ENCODE peak calls at places on chromosomes 1 and 21, in ten cellular contexts. X, A, P, W, B, S, Y, H, E and D are unnamed samples.

GRCh38 chr1:151568626-151569088 is 28.5 kb downstream of the TUFT1 start:
- DNase-seq in X (no peak), A (no peak), P (no peak), W (no peak), B (no peak), S (no peak), Y (no peak), H (no peak), E (no peak), D (no peak)

GRCh38 chr1:23246274-23246673 is 29.0 kb upstream of the HTR1D start:
- DNase-seq in X (no peak), A (no peak), P (no peak), W (no peak), B (no peak), S (no peak), Y (no peak), H (no peak), E (no peak), D (no peak)

GRCh38 chr1:235100124-235100801 is 28.4 kb downstream of the TOMM20 start:
- DNase-seq in X (no peak), A (no peak), P (no peak), W (no peak), B (no peak), S (no peak), Y (no peak), H (no peak), E (no peak), D (no peak)

GRCh38 chr1:151846062-151846568 is 6.5 kb upstream of the C2CD4D start:
- DNase-seq in X (no peak), A (peak; percentile 52), P (peak; percentile 24), W (no peak), B (peak; percentile 41), S (no peak), Y (peak; percentile 45), H (peak; percentile 47), E (no peak), D (no peak)

GRCh38 chr1:213163278-213163711 is 112.3 kb downstream of the RPS6KC1 start:
- DNase-seq in X (no peak), A (peak; percentile 53), P (no peak), W (no peak), B (peak; percentile 34), S (no peak), Y (no peak), H (no peak), E (no peak), D (no peak)

GRCh38 chr1:76944942-76945341 is 77.7 kb downstream of the ST6GALNAC5 start:
- DNase-seq in X (no peak), A (no peak), P (no peak), W (no peak), B (peak; percentile 14), S (no peak), Y (no peak), H (no peak), E (no peak), D (no peak)

GRCh38 chr1:248786106-248786665 is 30.6 kb upstream of the LYPD8 start:
- DNase-seq in X (no peak), A (no peak), P (no peak), W (no peak), B (no peak), S (no peak), Y (no peak), H (peak; percentile 39), E (no peak), D (no peak)

GRCh38 chr1:175792126-175792525 is 48.7 kb upstream of the TNR start:
- DNase-seq in X (no peak), A (no peak), P (no peak), W (no peak), B (no peak), S (no peak), Y (no peak), H (no peak), E (no peak), D (no peak)

GRCh38 chr1:41884256-41885240 is 34.2 kb downstream of the HIVEP3 start:
- DNase-seq in X (no peak), A (no peak), P (no peak), W (no peak), B (no peak), S (no peak), Y (no peak), H (no peak), E (no peak), D (no peak)

GRCh38 chr1:65119951-65120350 is 28.1 kb upstream of the AK4 start:
- DNase-seq in X (no peak), A (no peak), P (no peak), W (no peak), B (no peak), S (no peak), Y (no peak), H (no peak), E (no peak), D (no peak)

GRCh38 chr1:184114818-184115398 is 63.4 kb downstream of the TSEN15 start:
- DNase-seq in X (no peak), A (no peak), P (no peak), W (no peak), B (no peak), S (no peak), Y (no peak), H (no peak), E (no peak), D (no peak)

GRCh38 chr1:200107004-200107470 is 79.5 kb downstream of the NR5A2 start:
- DNase-seq in X (no peak), A (no peak), P (no peak), W (no peak), B (no peak), S (no peak), Y (no peak), H (peak; percentile 10), E (no peak), D (no peak)
- TF ChIP-seq CTCF in X (no peak), A (no peak), P (no peak), W (no peak), B (no peak), S (no peak), Y (no peak), H (no peak), E (no peak), D (no peak)

DNA sequence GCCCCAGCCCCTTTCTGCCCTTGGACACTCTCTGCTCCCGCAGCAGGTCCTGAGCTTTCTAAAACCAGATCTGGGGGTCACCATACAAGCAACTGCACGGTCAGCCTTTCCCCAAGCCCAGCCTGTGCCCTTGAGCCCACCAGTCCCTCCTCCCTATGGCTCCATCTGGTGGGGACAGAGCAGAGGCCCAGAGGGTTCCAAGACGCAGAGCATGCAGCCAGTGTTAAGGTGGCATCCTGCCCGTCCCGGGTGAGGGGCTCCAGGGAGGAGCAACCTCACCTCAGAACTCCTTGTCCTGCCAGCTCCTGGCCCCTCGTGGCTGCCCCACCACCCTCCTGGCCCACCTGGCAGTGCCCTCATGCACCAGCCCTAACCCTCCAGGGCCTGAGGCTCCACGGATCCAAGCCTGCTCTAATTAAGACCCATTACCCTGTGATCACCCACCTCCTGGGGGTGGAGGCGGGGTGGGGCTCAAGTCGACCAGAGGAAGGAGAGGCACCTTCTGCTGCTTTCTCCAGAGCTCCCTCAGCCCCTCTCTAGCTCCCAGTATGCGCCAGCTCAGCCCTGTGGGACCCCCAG is 8.5 kb downstream of the CHD5 start:
- DNase-seq in X (no peak), A (no peak), P (no peak), W (peak; percentile 39), B (no peak), S (no peak), Y (no peak), H (peak; percentile 33), E (no peak), D (no peak)
- TF ChIP-seq CTCF in X (peak; percentile 54), A (peak; percentile 31), P (peak; percentile 44), W (no peak), B (peak; percentile 51), S (no peak), Y (no peak), H (peak; percentile 48), E (no peak), D (peak; percentile 45)

GRCh38 chr1:204073837-204074273 is 940 bp downstream of the SOX13 start:
- DNase-seq in X (no peak), A (peak; percentile 39), P (no peak), W (peak; percentile 46), B (no peak), S (no peak), Y (peak; percentile 32), H (peak; percentile 36), E (no peak), D (no peak)

GRCh38 chr1:204070895-204071294 is 2.0 kb upstream of the SOX13 start:
- DNase-seq in X (no peak), A (no peak), P (no peak), W (no peak), B (no peak), S (no peak), Y (no peak), H (no peak), E (no peak), D (no peak)

GRCh38 chr1:204075116-204075636 is 2.3 kb downstream of the SOX13 start:
- DNase-seq in X (no peak), A (peak; percentile 22), P (no peak), W (no peak), B (no peak), S (no peak), Y (peak; percentile 50), H (no peak), E (no peak), D (no peak)

GRCh38 chr1:204074274-204075115 is 1.6 kb downstream of the SOX13 start:
- DNase-seq in X (no peak), A (peak; percentile 79), P (no peak), W (no peak), B (peak; percentile 59), S (no peak), Y (peak; percentile 75), H (peak; percentile 65), E (peak; percentile 78), D (no peak)

DNA sequence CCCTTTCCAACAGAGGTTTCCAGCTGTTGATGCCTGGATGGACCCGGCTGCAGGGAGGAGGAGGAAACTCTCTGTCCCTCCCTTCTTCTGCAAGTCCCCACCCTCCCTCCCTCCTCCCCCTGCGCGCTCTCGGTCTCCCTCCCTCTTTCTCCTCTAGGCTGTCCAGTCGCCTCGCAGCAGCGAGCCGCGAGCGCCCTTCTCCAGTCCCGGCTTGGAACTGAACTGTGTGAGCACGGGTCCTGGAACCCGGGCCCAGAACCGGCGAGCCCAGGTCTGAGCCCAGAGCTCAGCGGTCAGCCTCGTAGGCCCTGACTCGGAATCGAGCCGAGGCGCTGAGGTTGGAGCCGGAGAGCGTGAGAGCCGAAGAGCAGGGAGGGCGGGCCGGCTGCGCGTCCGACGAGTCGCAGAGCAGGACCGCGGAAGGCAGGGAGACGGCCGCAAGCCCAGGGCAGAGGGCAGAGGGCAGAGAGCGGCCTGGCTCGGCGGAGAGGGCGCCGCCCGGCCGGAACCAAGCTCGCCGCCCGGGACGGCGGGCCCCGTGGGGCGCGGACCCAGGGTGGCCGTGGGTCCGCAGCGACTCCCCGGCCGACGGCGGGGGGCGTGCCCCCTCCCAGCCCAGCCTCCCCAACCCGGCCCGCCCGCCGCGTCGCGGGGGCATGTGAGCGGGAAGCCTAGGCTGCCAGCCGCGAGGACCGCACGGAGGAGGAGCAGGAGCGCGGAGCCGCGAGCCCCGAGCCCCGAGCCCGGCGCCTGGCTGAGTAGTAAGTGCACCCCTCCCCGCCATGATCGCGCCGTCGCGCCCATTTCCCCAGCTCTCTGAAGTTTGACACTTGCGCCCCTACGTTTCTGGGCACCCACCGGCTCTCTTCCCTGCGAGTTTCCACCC is at the start of gene SOX13:
- DNase-seq in X (peak; percentile 34), A (peak; percentile 90), P (peak; percentile 79), W (peak; percentile 60), B (peak; percentile 90), S (peak; percentile 94), Y (peak; percentile 88), H (peak; percentile 91), E (peak; percentile 85), D (peak; percentile 74)
- TF ChIP-seq CTCF in X (peak; percentile 27), A (peak; percentile 44), P (peak; percentile 16), W (no peak), B (peak; percentile 33), S (peak; percentile 7), Y (peak; percentile 40), H (peak; percentile 22), E (no peak), D (peak; percentile 27)

GRCh38 chr21:41825216-41825615 is 53.9 kb downstream of the PRDM15 start:
- DNase-seq in X (no peak), A (no peak), P (no peak), W (no peak), B (no peak), S (no peak), Y (no peak), H (no peak), E (no peak), D (no peak)
- TF ChIP-seq CTCF in X (no peak), A (no peak), P (no peak), W (no peak), B (no peak), S (no peak), Y (no peak), H (no peak), E (no peak), D (no peak)